ENCODE peak calls at places on chromosomes 16 and 17, in seven cellular contexts. W is SK-N-DZ; G is stimulated activated CD4-positive, alpha-beta T cell treated with anti-CD3 and anti-CD28 coated beads, Interleukin-2, amount 100 ng/mL, for 48 hours; K is HTR-8/SVneo; V is ovary; J is naive B cell; H is astrocyte of the cerebellum. O is an unnamed sample.

GRCh38 chr17:732788-733720 is 658 bp downstream of the TLCD3A start:
- DNase-seq in W (peak), G (peak), K (peak), V (peak), J (peak), H (no peak), O (no peak)

GRCh38 chr16:56257260-56257659 is 66.0 kb downstream of the GNAO1 start:
- DNase-seq in W (no peak), G (no peak), K (no peak), V (peak), J (no peak), H (no peak), O (no peak)

GRCh38 chr17:49952209-49952911 is 16.6 kb upstream of the DLX4 start:
- DNase-seq in W (peak), G (peak), K (peak), V (peak), J (peak), H (peak), O (peak)

GRCh38 chr16:11583889-11584565 is 2.7 kb downstream of the LITAF start:
- DNase-seq in W (no peak), G (no peak), K (no peak), V (peak), J (peak), H (no peak), O (no peak)

GRCh38 chr16:67961551-67961957 is 6.9 kb downstream of the SLC12A4 start:
- DNase-seq in W (no peak), G (no peak), K (no peak), V (no peak), J (no peak), H (no peak), O (no peak)

GRCh38 chr17:75776399-75777242 is 8.0 kb upstream of the UNK start:
- DNase-seq in W (no peak), G (no peak), K (no peak), V (peak), J (peak), H (no peak), O (no peak)

GRCh38 chr16:17354121-17354750 is 116.5 kb downstream of the XYLT1 start:
- DNase-seq in W (peak), G (no peak), K (no peak), V (peak), J (no peak), H (no peak), O (no peak)

GRCh38 chr17:81652901-81653771 is 3.2 kb downstream of the PDE6G start:
- DNase-seq in W (no peak), G (no peak), K (no peak), V (no peak), J (no peak), H (no peak), O (no peak)

GRCh38 chr16:23423496-23424049 is 29.4 kb downstream of the COG7 start:
- DNase-seq in W (no peak), G (no peak), K (peak), V (peak), J (no peak), H (peak), O (peak)

GRCh38 chr17:58513913-58514794 is at the start of gene MTMR4:
- DNase-seq in W (peak), G (peak), K (peak), V (peak), J (peak), H (no peak), O (no peak)